ENCODE peak calls at places on chromosomes 3 and 15, in nine cellular contexts. F is retinal pigment epithelial cell; R is activated CD8-positive, alpha-beta memory T cell treated with anti-CD3 and anti-CD28 coated beads, Interleukin-2, amount 50 U/mL, for 4 hours; E is mucosa of gallbladder; Y is left cardiac atrium; G is GM20000; B is OCI-M1; L is H4; T is neural crest cell. M is an unnamed sample.

GRCh38 chr3:12705981-12706380 is 42.1 kb upstream of the RAF1 start:
- DNase-seq in F (no peak), R (no peak), E (no peak), Y (no peak), G (no peak), B (no peak), L (no peak), T (no peak), M (no peak)

GRCh38 chr15:74402873-74403589 is 30.7 kb downstream of the SEMA7A start:
- DNase-seq in F (no peak), R (peak), E (peak), Y (no peak), G (peak), B (no peak), L (no peak), T (no peak), M (no peak)

GRCh38 chr3:5181479-5182141 is 5.9 kb upstream of the EDEM1 start:
- DNase-seq in F (no peak), R (no peak), E (no peak), Y (no peak), G (peak), B (no peak), L (no peak), T (no peak), M (no peak)

GRCh38 chr3:42701371-42702065 is 1.1 kb downstream of the HHATL start:
- DNase-seq in F (no peak), R (peak), E (peak), Y (peak), G (peak), B (peak), L (peak), T (peak), M (no peak)

GRCh38 chr3:15327941-15328340 is 4.4 kb downstream of the SH3BP5 start:
- DNase-seq in F (no peak), R (no peak), E (no peak), Y (peak), G (peak), B (no peak), L (peak), T (no peak), M (no peak)

GRCh38 chr15:58457466-58457965 is 25.7 kb downstream of the LIPC start:
- DNase-seq in F (no peak), R (no peak), E (no peak), Y (no peak), G (peak), B (peak), L (peak), T (no peak), M (no peak)

GRCh38 chr3:170563712-170564423 is 22.0 kb downstream of the SLC7A14 start:
- DNase-seq in F (no peak), R (no peak), E (no peak), Y (no peak), G (peak), B (peak), L (peak), T (no peak), M (no peak)

GRCh38 chr3:190566043-190566933 is 52.4 kb downstream of the IL1RAP start:
- DNase-seq in F (peak), R (no peak), E (peak), Y (peak), G (no peak), B (peak), L (peak), T (no peak), M (no peak)

GRCh38 chr3:188683032-188683491 is 488.7 kb upstream of the TPRG1 start:
- DNase-seq in F (peak), R (no peak), E (no peak), Y (peak), G (no peak), B (no peak), L (peak), T (no peak), M (no peak)

GRCh38 chr3:51276046-51276445 is 109.0 kb upstream of the MANF start:
- DNase-seq in F (no peak), R (no peak), E (no peak), Y (no peak), G (no peak), B (no peak), L (no peak), T (no peak), M (no peak)

GRCh38 chr3:50627407-50628051 is 10.6 kb downstream of the MAPKAPK3 start:
- DNase-seq in F (peak), R (no peak), E (no peak), Y (peak), G (no peak), B (peak), L (peak), T (no peak), M (no peak)

GRCh38 chr3:47266709-47267489 is 15.7 kb downstream of the KIF9 start:
- DNase-seq in F (peak), R (peak), E (peak), Y (peak), G (peak), B (peak), L (peak), T (no peak), M (no peak)

GRCh38 chr3:62261121-62261520 is 112.2 kb downstream of the FEZF2 start:
- DNase-seq in F (no peak), R (no peak), E (no peak), Y (no peak), G (no peak), B (no peak), L (no peak), T (no peak), M (no peak)

GRCh38 chr15:74616020-74616939 is 644 bp downstream of the CLK3 start:
- DNase-seq in F (no peak), R (peak), E (peak), Y (peak), G (peak), B (peak), L (peak), T (no peak), M (no peak)

GRCh38 chr15:28123408-28124023 is 24.4 kb upstream of the OCA2 start:
- DNase-seq in F (peak), R (peak), E (peak), Y (peak), G (peak), B (peak), L (peak), T (peak), M (no peak)

GRCh38 chr3:143951351-143951971 is 20.2 kb upstream of the DIPK2A start:
- DNase-seq in F (no peak), R (peak), E (no peak), Y (no peak), G (peak), B (peak), L (peak), T (peak), M (no peak)

GRCh38 chr3:189041482-189042090 is 130.2 kb upstream of the TPRG1 start:
- DNase-seq in F (no peak), R (peak), E (peak), Y (peak), G (peak), B (peak), L (peak), T (peak), M (no peak)

GRCh38 chr15:29925227-29926082 is 103.2 kb upstream of the TJP1 start:
- DNase-seq in F (no peak), R (peak), E (peak), Y (peak), G (peak), B (peak), L (peak), T (peak), M (no peak)

GRCh38 chr3:174495231-174495755 is 363.8 kb upstream of the NAALADL2 start:
- DNase-seq in F (no peak), R (no peak), E (no peak), Y (no peak), G (no peak), B (no peak), L (no peak), T (no peak), M (no peak)

M was measured in vagina.